ENCODE peak calls at places on chromosome 18, in nine cellular contexts. J, Y, W, B, V, H, R, N and C are unnamed samples.

GRCh38 chr18:57813245-57813644 is 10.1 kb upstream of the ATP8B1 start:
- DNase-seq in J (no peak), Y (peak; percentile 84), W (no peak), B (peak; percentile 86), V (no peak), H (no peak), R (no peak), N (no peak), C (peak; percentile 94)

GRCh38 chr18:56034954-56035353 is 447.0 kb upstream of the TCF4 start:
- DNase-seq in J (no peak), Y (no peak), W (no peak), B (no peak), V (no peak), H (no peak), R (no peak), N (no peak), C (no peak)

GRCh38 chr18:9916067-9916684 is 2.4 kb downstream of the VAPA start:
- DNase-seq in J (no peak), Y (no peak), W (no peak), B (no peak), V (no peak), H (no peak), R (no peak), N (no peak), C (no peak)

GRCh38 chr18:46372670-46373069 is 268.5 kb downstream of the HAUS1 start:
- DNase-seq in J (no peak), Y (no peak), W (no peak), B (no peak), V (no peak), H (no peak), R (no peak), N (no peak), C (no peak)

GRCh38 chr18:28494151-28494550 is 317.2 kb upstream of the CDH2 start:
- DNase-seq in J (no peak), Y (peak; percentile 36), W (no peak), B (peak; percentile 28), V (no peak), H (no peak), R (no peak), N (no peak), C (no peak)

GRCh38 chr18:32362484-32362883 is 108.2 kb downstream of the GAREM1 start:
- DNase-seq in J (no peak), Y (no peak), W (no peak), B (no peak), V (no peak), H (no peak), R (no peak), N (no peak), C (no peak)

GRCh38 chr18:50432915-50433314 is 58.1 kb downstream of the SKA1 start:
- DNase-seq in J (no peak), Y (peak; percentile 37), W (no peak), B (no peak), V (no peak), H (no peak), R (no peak), N (no peak), C (no peak)

GRCh38 chr18:45978084-45978483 is 11.0 kb upstream of the EPG5 start:
- DNase-seq in J (no peak), Y (peak; percentile 58), W (no peak), B (no peak), V (no peak), H (no peak), R (no peak), N (no peak), C (no peak)

GRCh38 chr18:9705183-9705864 is 2.8 kb upstream of the RAB31 start:
- DNase-seq in J (no peak), Y (no peak), W (peak; percentile 42), B (no peak), V (no peak), H (peak; percentile 10), R (no peak), N (no peak), C (no peak)

GRCh38 chr18:74880706-74881289 is 283.1 kb downstream of the ZNF407 start:
- DNase-seq in J (no peak), Y (no peak), W (no peak), B (no peak), V (no peak), H (peak; percentile 33), R (no peak), N (no peak), C (no peak)

GRCh38 chr18:5393779-5394178 is 98.3 kb upstream of the ZBTB14 start:
- DNase-seq in J (no peak), Y (peak; percentile 4), W (no peak), B (no peak), V (no peak), H (no peak), R (no peak), N (no peak), C (peak; percentile 31)